ENCODE peak calls at places on chromosomes 6 and 20, in nine cellular contexts. Y, T, C, U, V, S, Q, D and K are unnamed samples.

GRCh38 chr6:153059757-153060156 is 57.2 kb upstream of the MTRF1L start:
- DNase-seq in Y (no peak), T (no peak), C (no peak), U (no peak), V (no peak), S (no peak), Q (peak; percentile 8), D (no peak), K (no peak)

GRCh38 chr6:30880563-30881252 is 3.6 kb upstream of the DDR1 start:
- DNase-seq in Y (peak; percentile 30), T (no peak), C (no peak), U (no peak), V (no peak), S (no peak), Q (peak; percentile 69), D (no peak), K (no peak)

GRCh38 chr20:32007787-32008616 is 2.2 kb upstream of the CCM2L start:
- DNase-seq in Y (no peak), T (no peak), C (no peak), U (no peak), V (no peak), S (peak; percentile 68), Q (peak; percentile 67), D (no peak), K (no peak)

GRCh38 chr20:19423097-19423891 is 210.9 kb downstream of the SLC24A3 start:
- DNase-seq in Y (no peak), T (no peak), C (no peak), U (no peak), V (no peak), S (no peak), Q (no peak), D (no peak), K (no peak)

GRCh38 chr6:28635547-28636158 is 110.0 kb downstream of the GPX5 start:
- DNase-seq in Y (no peak), T (no peak), C (no peak), U (no peak), V (no peak), S (no peak), Q (peak; percentile 26), D (no peak), K (no peak)

GRCh38 chr6:144378437-144378836 is 93.3 kb downstream of the UTRN start:
- DNase-seq in Y (no peak), T (no peak), C (no peak), U (no peak), V (no peak), S (no peak), Q (no peak), D (peak; percentile 29), K (no peak)

GRCh38 chr6:158653577-158654354 is 3.9 kb downstream of the SYTL3 start:
- DNase-seq in Y (no peak), T (no peak), C (peak; percentile 91), U (no peak), V (peak; percentile 67), S (peak; percentile 80), Q (no peak), D (peak; percentile 47), K (peak; percentile 61)

GRCh38 chr20:25279403-25279802 is 31.5 kb downstream of the PYGB start:
- DNase-seq in Y (no peak), T (no peak), C (no peak), U (no peak), V (no peak), S (no peak), Q (no peak), D (no peak), K (no peak)

GRCh38 chr20:11302436-11302835 is 615.3 kb upstream of the BTBD3 start:
- DNase-seq in Y (no peak), T (no peak), C (no peak), U (no peak), V (no peak), S (no peak), Q (no peak), D (no peak), K (no peak)

GRCh38 chr6:148118303-148118702 is 224.3 kb upstream of the SASH1 start:
- DNase-seq in Y (no peak), T (no peak), C (no peak), U (no peak), V (no peak), S (no peak), Q (no peak), D (no peak), K (no peak)

GRCh38 chr6:151763938-151764680 is 43.4 kb upstream of the ESR1 start:
- DNase-seq in Y (peak; percentile 12), T (peak; percentile 66), C (peak; percentile 65), U (peak; percentile 92), V (no peak), S (peak; percentile 95), Q (peak; percentile 97), D (peak; percentile 91), K (peak; percentile 94)

GRCh38 chr6:44409207-44409796 is 21.8 kb downstream of the CDC5L start:
- DNase-seq in Y (no peak), T (no peak), C (no peak), U (no peak), V (no peak), S (no peak), Q (no peak), D (no peak), K (no peak)

GRCh38 chr6:89944826-89945407 is 50.6 kb downstream of the GJA10 start:
- DNase-seq in Y (no peak), T (no peak), C (no peak), U (no peak), V (no peak), S (no peak), Q (no peak), D (no peak), K (no peak)

GRCh38 chr20:58703765-58704331 is 11.2 kb downstream of the NPEPL1 start:
- DNase-seq in Y (no peak), T (no peak), C (no peak), U (no peak), V (no peak), S (no peak), Q (no peak), D (peak; percentile 7), K (no peak)

GRCh38 chr20:21159658-21160380 is 33.9 kb downstream of the KIZ start:
- DNase-seq in Y (no peak), T (no peak), C (no peak), U (no peak), V (no peak), S (no peak), Q (no peak), D (no peak), K (no peak)

GRCh38 chr6:137389150-137389664 is 105.0 kb downstream of the OLIG3 start:
- DNase-seq in Y (no peak), T (peak; percentile 21), C (peak; percentile 76), U (no peak), V (peak; percentile 49), S (no peak), Q (no peak), D (peak; percentile 32), K (no peak)

GRCh38 chr6:1595271-1596087 is 14.2 kb upstream of the FOXC1 start:
- DNase-seq in Y (no peak), T (no peak), C (no peak), U (no peak), V (no peak), S (no peak), Q (no peak), D (no peak), K (no peak)

GRCh38 chr6:105301072-105301503 is 101.8 kb downstream of the PREP start:
- DNase-seq in Y (no peak), T (no peak), C (no peak), U (no peak), V (no peak), S (no peak), Q (no peak), D (no peak), K (no peak)

GRCh38 chr6:97947841-97948240 is 664.8 kb upstream of the MMS22L start:
- DNase-seq in Y (no peak), T (peak; percentile 61), C (no peak), U (no peak), V (no peak), S (no peak), Q (peak; percentile 33), D (no peak), K (peak; percentile 71)

GRCh38 chr20:14956538-14956937 is 619.1 kb upstream of the FLRT3 start:
- DNase-seq in Y (no peak), T (no peak), C (no peak), U (no peak), V (no peak), S (no peak), Q (no peak), D (no peak), K (no peak)

GRCh38 chr6:126176266-126176665 is 163.6 kb upstream of the CENPW start:
- DNase-seq in Y (no peak), T (peak; percentile 2), C (no peak), U (no peak), V (no peak), S (no peak), Q (peak; percentile 34), D (no peak), K (no peak)

GRCh38 chr20:43220612-43221011 is 30.9 kb upstream of the PTPRT start:
- DNase-seq in Y (no peak), T (no peak), C (no peak), U (no peak), V (no peak), S (peak; percentile 74), Q (no peak), D (no peak), K (no peak)

GRCh38 chr20:24236963-24237362 is 232.5 kb upstream of the SYNDIG1 start:
- DNase-seq in Y (no peak), T (no peak), C (no peak), U (no peak), V (no peak), S (no peak), Q (no peak), D (no peak), K (no peak)

GRCh38 chr6:157586476-157587126 is 205.6 kb downstream of the ZDHHC14 start:
- DNase-seq in Y (no peak), T (no peak), C (no peak), U (no peak), V (no peak), S (peak; percentile 25), Q (no peak), D (peak; percentile 4), K (no peak)

GRCh38 chr6:36695414-36695813 is 2.2 kb upstream of the RAB44 start:
- DNase-seq in Y (no peak), T (no peak), C (no peak), U (no peak), V (no peak), S (no peak), Q (no peak), D (no peak), K (no peak)

GRCh38 chr20:19047040-19047950 is 165.1 kb upstream of the SLC24A3 start:
- DNase-seq in Y (no peak), T (no peak), C (no peak), U (no peak), V (no peak), S (no peak), Q (no peak), D (peak; percentile 90), K (peak; percentile 85)

GRCh38 chr6:113570651-113571050 is 286.5 kb upstream of the MARCKS start:
- DNase-seq in Y (no peak), T (no peak), C (no peak), U (no peak), V (no peak), S (no peak), Q (no peak), D (no peak), K (no peak)

GRCh38 chr6:161744211-161745067 is 470.6 kb upstream of the AGPAT4 start:
- DNase-seq in Y (no peak), T (no peak), C (no peak), U (no peak), V (no peak), S (no peak), Q (no peak), D (no peak), K (no peak)

GRCh38 chr20:38073307-38074010 is 39.9 kb downstream of the RPRD1B start:
- DNase-seq in Y (no peak), T (peak; percentile 28), C (peak; percentile 24), U (peak; percentile 77), V (no peak), S (peak; percentile 86), Q (peak; percentile 72), D (peak; percentile 74), K (peak; percentile 28)